ENCODE peak calls at places on chromosomes 6 and 20, in ten cellular contexts. K is lower lobe of right lung; S is endothelial cell; T is activated CD8-positive, alpha-beta T cell treated with anti-CD3 and anti-CD28 coated beads for 36 hours; G is A549; X is AG09319; Y is IMR-90; B is fibroblast of the aortic adventitia; Z is breast epithelium; P is astrocyte of the cerebellum. Q is an unnamed sample.

GRCh38 chr20:50376888-50377459 is 133.2 kb upstream of the PTPN1 start:
- DNase-seq in T (peak), B (no peak), G (no peak), P (no peak), S (no peak), Z (no peak), K (no peak), Y (no peak), X (no peak), Q (no peak)

GRCh38 chr6:70119218-70119835 is 183.6 kb downstream of the COL9A1 start:
- DNase-seq in Z (no peak), Y (no peak), X (no peak), S (no peak), K (no peak), B (no peak), G (no peak), P (no peak), T (no peak), Q (no peak)

GRCh38 chr20:33433875-33434274 is 9.7 kb downstream of the SNTA1 start:
- DNase-seq in T (no peak), S (no peak), P (no peak), B (no peak), Y (no peak), K (no peak), X (no peak), G (no peak), Z (no peak), Q (no peak)

GRCh38 chr6:105263685-105264298 is 84.0 kb upstream of the POPDC3 start:
- DNase-seq in P (no peak), B (no peak), Y (peak), Z (no peak), K (no peak), G (no peak), S (no peak), X (no peak), T (peak), Q (no peak)

GRCh38 chr6:111614833-111615582 is 9.3 kb upstream of the TRAF3IP2 start:
- DNase-seq in X (no peak), T (no peak), B (no peak), K (peak), G (peak), Y (no peak), Z (no peak), P (no peak), S (no peak), Q (no peak)

GRCh38 chr6:139373154-139373927 is 1.1 kb downstream of the CITED2 start:
- DNase-seq in Y (peak), P (no peak), Z (peak), S (peak), G (peak), T (peak), X (no peak), K (peak), B (peak), Q (peak)

GRCh38 chr6:435442-436307 is 44.1 kb downstream of the IRF4 start:
- DNase-seq in B (no peak), X (no peak), S (no peak), Y (no peak), P (no peak), K (no peak), T (no peak), Z (no peak), G (no peak), Q (no peak)

GRCh38 chr6:11810854-11811643 is 32.4 kb upstream of the ADTRP start:
- DNase-seq in G (no peak), P (no peak), Z (no peak), Y (peak), B (peak), K (no peak), X (no peak), T (no peak), S (no peak), Q (no peak)

GRCh38 chr20:2693996-2694471 is 1.5 kb downstream of the EBF4 start:
- DNase-seq in K (no peak), X (no peak), T (no peak), Z (no peak), S (peak), P (no peak), B (no peak), Y (no peak), G (no peak), Q (no peak)

GRCh38 chr20:50278684-50279531 is 88.3 kb downstream of the CEBPB start:
- DNase-seq in Y (no peak), B (peak), Z (no peak), T (no peak), S (no peak), X (no peak), P (no peak), G (peak), K (peak), Q (no peak)

GRCh38 chr6:113970808-113971676 is at the start of gene HDAC2:
- DNase-seq in X (peak), T (peak), S (peak), Y (peak), B (peak), Z (peak), P (no peak), G (peak), K (peak), Q (peak)

GRCh38 chr6:83509416-83509815 is 2.9 kb upstream of the PRSS35 start:
- DNase-seq in K (no peak), G (no peak), X (no peak), S (no peak), B (peak), P (no peak), Y (peak), T (no peak), Z (no peak), Q (no peak)

GRCh38 chr6:81589465-81590313 is 162.8 kb downstream of the TENT5A start:
- DNase-seq in K (no peak), B (no peak), X (no peak), T (no peak), Z (no peak), S (no peak), P (no peak), Y (no peak), G (no peak), Q (no peak)

GRCh38 chr6:71977860-71978259 is 91.5 kb downstream of the RIMS1 start:
- DNase-seq in S (no peak), T (no peak), Y (no peak), P (no peak), B (no peak), Z (no peak), G (no peak), K (no peak), X (no peak), Q (no peak)

GRCh38 chr6:62285612-62286469 is at the start of gene KHDRBS2:
- DNase-seq in B (no peak), K (peak), Y (no peak), Z (peak), G (peak), S (no peak), T (peak), X (no peak), P (no peak), Q (peak)

GRCh38 chr6:148435386-148435785 is 92.7 kb downstream of the SASH1 start:
- DNase-seq in Y (peak), S (no peak), B (peak), P (no peak), G (no peak), X (no peak), Z (no peak), T (no peak), K (no peak), Q (no peak)

GRCh38 chr20:57808266-57808866 is 98.6 kb upstream of the PMEPA1 start:
- DNase-seq in B (no peak), Y (no peak), Z (no peak), X (no peak), P (no peak), K (no peak), T (no peak), S (no peak), G (no peak), Q (no peak)

GRCh38 chr6:113997106-113997505 is 26.2 kb upstream of the HDAC2 start:
- DNase-seq in S (no peak), P (peak), Z (no peak), K (no peak), X (peak), B (peak), Y (peak), G (peak), T (no peak), Q (no peak)

GRCh38 chr20:58224974-58225373 is 3.5 kb downstream of the ANKRD60 start:
- DNase-seq in Y (peak), P (no peak), X (no peak), Z (no peak), G (no peak), K (no peak), S (no peak), B (no peak), T (no peak), Q (no peak)

DNA sequence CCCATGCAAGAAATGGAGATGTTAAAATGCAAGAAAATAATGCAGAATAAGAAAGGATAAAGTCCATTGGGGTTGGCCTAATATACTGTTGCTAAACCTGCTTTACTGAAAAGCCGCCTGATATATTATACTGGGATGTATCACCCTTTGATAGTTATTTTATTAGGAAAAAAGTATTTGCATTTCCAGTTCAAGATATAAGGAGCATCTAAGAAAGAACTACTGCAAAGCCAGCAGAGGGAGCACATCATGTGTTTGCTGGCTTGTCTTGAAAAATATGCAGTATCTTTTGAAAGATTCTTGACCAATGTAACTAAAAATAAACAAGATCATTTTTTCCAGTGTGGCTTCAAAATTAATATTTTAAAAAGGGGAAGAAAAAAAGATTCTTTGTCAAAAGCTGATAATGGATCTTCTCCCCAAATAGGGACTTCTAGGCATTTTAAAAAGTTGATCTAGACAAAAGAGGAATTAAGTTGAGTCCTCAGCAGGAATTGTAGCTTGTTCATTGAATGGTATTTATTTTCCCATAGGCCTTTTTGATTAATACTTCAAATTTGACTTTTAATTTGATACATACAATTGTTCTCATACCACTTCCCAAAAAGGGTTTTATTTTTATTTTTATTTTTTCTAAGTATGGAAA is 214.9 kb downstream of the ZFAND3 start:
- DNase-seq in Y (peak), Z (no peak), S (no peak), B (peak), X (peak), P (peak), T (no peak), G (peak), K (no peak), Q (no peak)
- TF ChIP-seq CTCF in Y (peak), Z (peak), S (peak), B (peak), X (peak), P (peak), T (peak), G (peak), K (peak), Q (no peak)

DNA sequence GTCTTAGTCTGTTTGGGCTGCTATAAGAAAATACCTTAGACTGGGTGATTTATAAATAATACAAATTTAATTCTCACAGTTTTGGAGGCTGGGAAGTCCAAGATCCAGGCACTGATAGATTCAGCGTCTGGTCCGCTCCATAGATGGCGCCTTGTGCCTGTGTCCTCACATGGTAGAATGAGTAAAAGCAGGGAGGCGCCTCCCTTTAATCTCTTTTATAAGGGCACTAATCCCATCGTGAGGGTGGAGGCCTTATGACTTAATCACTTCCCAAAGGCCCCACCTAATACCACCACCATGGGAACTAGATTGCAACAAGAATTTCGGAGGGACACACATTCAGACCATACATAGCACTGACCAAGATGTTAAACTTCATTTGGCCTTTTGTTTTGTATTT is 91.2 kb upstream of the TMEM181 start:
- DNase-seq in B (no peak), P (no peak), K (no peak), Y (no peak), X (no peak), T (no peak), S (no peak), G (peak), Z (no peak), Q (no peak)
- TF ChIP-seq CTCF in B (no peak), P (no peak), K (no peak), Y (no peak), X (no peak), T (no peak), S (no peak), G (peak), Z (no peak), Q (no peak)

DNA sequence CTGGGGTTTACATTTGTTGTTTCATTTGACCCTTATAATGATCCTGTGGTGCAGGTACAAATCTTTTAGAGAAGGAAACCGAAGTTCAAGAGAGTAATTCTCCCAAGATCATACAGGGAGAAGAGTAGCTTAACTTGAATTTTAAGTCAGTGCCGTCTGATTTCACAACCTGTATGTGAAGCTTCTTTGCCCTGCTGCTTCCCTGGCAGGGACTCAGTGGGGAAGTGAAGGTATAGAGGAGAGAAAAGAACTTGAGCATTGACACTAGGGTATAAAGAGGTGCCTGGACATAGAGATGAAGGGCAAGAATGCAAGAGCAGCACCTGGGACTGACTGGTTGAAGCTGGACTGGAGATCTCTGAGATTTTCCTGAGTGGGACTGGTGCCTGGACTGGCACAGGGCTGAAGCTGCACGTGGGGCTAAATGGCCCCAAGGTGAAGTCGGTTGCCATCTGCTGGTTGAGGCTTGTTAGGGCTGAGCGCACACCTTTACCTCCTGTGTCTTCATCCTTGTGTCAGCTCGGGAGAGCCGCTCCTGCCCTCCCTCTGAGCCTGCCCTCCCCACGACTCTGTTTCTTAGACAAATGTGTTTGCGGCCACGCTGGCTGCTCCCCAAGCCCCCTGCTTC is 41.8 kb downstream of the FARS2 start:
- DNase-seq in G (peak), P (peak), X (no peak), T (peak), K (peak), B (no peak), Y (peak), Z (peak), S (peak), Q (peak)
- TF ChIP-seq CTCF in G (peak), P (peak), X (no peak), T (peak), K (peak), B (peak), Y (peak), Z (peak), S (peak), Q (peak)

DNA sequence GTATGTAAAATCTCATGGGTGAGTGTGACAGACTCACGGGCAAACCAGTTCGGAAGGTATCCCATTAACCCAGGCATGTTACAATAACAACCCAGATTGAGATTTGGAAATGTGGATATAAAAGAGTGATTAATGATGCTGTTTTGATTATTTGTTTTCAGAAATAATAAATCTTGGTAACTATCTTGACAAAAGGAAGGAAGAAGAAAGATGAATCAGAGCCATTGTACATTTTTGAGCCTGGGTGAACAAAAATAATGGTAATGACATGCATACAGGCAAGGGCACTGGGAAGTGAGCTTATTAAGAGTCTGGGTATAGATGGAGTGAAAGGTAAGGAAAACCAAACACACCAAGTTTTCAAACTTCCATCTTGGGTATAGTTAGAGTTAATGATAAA is 862.0 kb downstream of the PHF3 start:
- DNase-seq in S (no peak), G (no peak), K (no peak), Y (no peak), Z (no peak), P (no peak), X (no peak), B (no peak), T (no peak), Q (no peak)
- TF ChIP-seq CTCF in S (no peak), G (no peak), K (no peak), Y (no peak), Z (no peak), P (no peak), X (no peak), B (no peak), T (no peak), Q (no peak)